ENCODE peak calls at places on chromosome 14, in eight cellular contexts. L is MM.1S, J is SK-N-SH, K is PC-3, A is GM23248, I is hepatocyte, Y is GM23338, Q is HCT116. E is an unnamed sample.
A peak's percentile ranks its signal among the peaks of the same experiment; 100 is the strongest.

GRCh38 chr14:72649603-72650227 is 244.2 kb downstream of the DPF3 start:
- DNase-seq in L (no peak), J (no peak), K (peak; percentile 86), A (no peak), I (no peak), Y (no peak), Q (no peak), E (no peak)

GRCh38 chr14:58955294-58955821 is 233.1 kb upstream of the DAAM1 start:
- DNase-seq in L (no peak), J (no peak), K (no peak), A (no peak), I (peak; percentile 12), Y (peak; percentile 23), Q (no peak), E (peak; percentile 28)

GRCh38 chr14:91349481-91350074 is 68.0 kb downstream of the CCDC88C start:
- DNase-seq in L (peak; percentile 81), J (no peak), K (no peak), A (no peak), I (no peak), Y (no peak), Q (no peak), E (no peak)

GRCh38 chr14:99871771-99872170 is 78.6 kb downstream of the EML1 start:
- DNase-seq in L (no peak), J (no peak), K (no peak), A (no peak), I (no peak), Y (no peak), Q (no peak), E (peak; percentile 55)

GRCh38 chr14:95281560-95282176 is 38.0 kb downstream of the CLMN start:
- DNase-seq in L (no peak), J (no peak), K (no peak), A (no peak), I (no peak), Y (no peak), Q (no peak), E (no peak)

GRCh38 chr14:76977793-76978730 is 50.4 kb downstream of the IRF2BPL start:
- DNase-seq in L (no peak), J (peak; percentile 47), K (no peak), A (peak; percentile 84), I (peak; percentile 77), Y (no peak), Q (no peak), E (no peak)

GRCh38 chr14:77865455-77865854 is 65.5 kb downstream of the ADCK1 start:
- DNase-seq in L (no peak), J (no peak), K (no peak), A (no peak), I (no peak), Y (no peak), Q (no peak), E (no peak)

GRCh38 chr14:26598081-26598671 is 343 bp upstream of the NOVA1 start:
- DNase-seq in L (no peak), J (peak; percentile 87), K (peak; percentile 77), A (peak; percentile 82), I (peak; percentile 91), Y (peak; percentile 95), Q (no peak), E (peak; percentile 97)

GRCh38 chr14:59275668-59276067 is 87.2 kb downstream of the DAAM1 start:
- DNase-seq in L (no peak), J (no peak), K (peak; percentile 100), A (peak; percentile 95), I (peak; percentile 32), Y (no peak), Q (peak; percentile 75), E (no peak)

GRCh38 chr14:100332797-100333196 is 9.7 kb downstream of the SLC25A47 start:
- DNase-seq in L (no peak), J (no peak), K (no peak), A (no peak), I (no peak), Y (no peak), Q (no peak), E (no peak)

GRCh38 chr14:53894456-53894855 is 62.2 kb downstream of the BMP4 start:
- DNase-seq in L (peak; percentile 79), J (no peak), K (peak; percentile 71), A (peak; percentile 38), I (no peak), Y (no peak), Q (no peak), E (no peak)

GRCh38 chr14:72970058-72970630 is 43.9 kb downstream of the DCAF4 start:
- DNase-seq in L (no peak), J (no peak), K (no peak), A (no peak), I (no peak), Y (no peak), Q (no peak), E (no peak)

GRCh38 chr14:49497267-49497666 is 88.9 kb downstream of the RPS29 start:
- DNase-seq in L (no peak), J (no peak), K (no peak), A (no peak), I (no peak), Y (no peak), Q (no peak), E (no peak)

GRCh38 chr14:55661029-55661428 is 81.0 kb downstream of the KTN1 start:
- DNase-seq in L (no peak), J (no peak), K (no peak), A (peak; percentile 6), I (no peak), Y (no peak), Q (no peak), E (no peak)

GRCh38 chr14:104895786-104896642 is 28.7 kb upstream of the PLD4 start:
- DNase-seq in L (no peak), J (peak; percentile 61), K (no peak), A (peak; percentile 32), I (peak; percentile 16), Y (no peak), Q (no peak), E (no peak)

GRCh38 chr14:70773182-70773862 is 36.0 kb downstream of the MAP3K9 start:
- DNase-seq in L (no peak), J (no peak), K (no peak), A (no peak), I (no peak), Y (no peak), Q (no peak), E (no peak)

GRCh38 chr14:93430319-93430801 is 379 bp upstream of the UNC79 start:
- DNase-seq in L (no peak), J (peak; percentile 88), K (no peak), A (peak; percentile 8), I (peak; percentile 41), Y (peak; percentile 91), Q (no peak), E (peak; percentile 85)
- TF ChIP-seq EZH2phosphoT487 in L (no peak), J (no peak), K (no peak), A (no peak), I (no peak), Y (no peak), Q (no peak), E (no peak)

GRCh38 chr14:23469127-23469905 is at the start of gene NGDN:
- DNase-seq in L (peak; percentile 96), J (peak; percentile 86), K (peak; percentile 100), A (peak; percentile 100), I (peak; percentile 97), Y (peak; percentile 99), Q (peak; percentile 100), E (peak; percentile 98)

GRCh38 chr14:23465261-23465660 is 4.2 kb upstream of the NGDN start:
- DNase-seq in L (no peak), J (no peak), K (no peak), A (no peak), I (no peak), Y (no peak), Q (no peak), E (no peak)

GRCh38 chr14:23468704-23469126 is 788 bp upstream of the NGDN start:
- DNase-seq in L (no peak), J (no peak), K (no peak), A (no peak), I (no peak), Y (no peak), Q (no peak), E (no peak)

GRCh38 chr14:23460960-23461359 is 8.5 kb upstream of the NGDN start:
- DNase-seq in L (no peak), J (no peak), K (no peak), A (no peak), I (no peak), Y (peak; percentile 41), Q (no peak), E (no peak)

DNA sequence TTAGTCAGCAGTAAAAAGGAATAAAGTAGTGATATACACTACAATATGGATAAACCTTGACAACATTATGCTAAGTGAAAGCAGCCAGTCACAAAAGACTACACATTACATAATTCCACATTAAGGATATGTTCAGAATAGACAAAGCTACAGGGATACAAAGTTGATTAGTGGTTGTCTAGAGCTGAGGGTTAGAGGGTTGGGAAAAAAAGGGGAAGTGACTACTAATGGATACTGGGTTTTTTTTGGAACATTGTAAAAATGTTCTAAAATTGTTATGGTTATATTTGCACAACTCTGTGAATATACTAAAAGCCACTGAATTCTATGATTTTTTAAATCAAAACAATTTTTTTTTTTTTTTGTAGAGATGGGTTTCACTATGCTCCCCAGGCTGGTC is 4.8 kb upstream of the NGDN start:
- DNase-seq in L (no peak), J (no peak), K (no peak), A (no peak), I (no peak), Y (no peak), Q (no peak), E (no peak)
- H3K79me2 ChIP-seq in L (peaks cover under 1% of the 10 kb centered on the region), J (peaks cover 2% of the 10 kb centered on the region), K (peaks cover 2% of the 10 kb centered on the region), A (peaks cover 2% of the 10 kb centered on the region), I (no peaks in the 10 kb centered on the region), Y (no peaks in the 10 kb centered on the region), Q (peaks cover 3% of the 10 kb centered on the region), E (peaks cover 1% of the 10 kb centered on the region)

DNA sequence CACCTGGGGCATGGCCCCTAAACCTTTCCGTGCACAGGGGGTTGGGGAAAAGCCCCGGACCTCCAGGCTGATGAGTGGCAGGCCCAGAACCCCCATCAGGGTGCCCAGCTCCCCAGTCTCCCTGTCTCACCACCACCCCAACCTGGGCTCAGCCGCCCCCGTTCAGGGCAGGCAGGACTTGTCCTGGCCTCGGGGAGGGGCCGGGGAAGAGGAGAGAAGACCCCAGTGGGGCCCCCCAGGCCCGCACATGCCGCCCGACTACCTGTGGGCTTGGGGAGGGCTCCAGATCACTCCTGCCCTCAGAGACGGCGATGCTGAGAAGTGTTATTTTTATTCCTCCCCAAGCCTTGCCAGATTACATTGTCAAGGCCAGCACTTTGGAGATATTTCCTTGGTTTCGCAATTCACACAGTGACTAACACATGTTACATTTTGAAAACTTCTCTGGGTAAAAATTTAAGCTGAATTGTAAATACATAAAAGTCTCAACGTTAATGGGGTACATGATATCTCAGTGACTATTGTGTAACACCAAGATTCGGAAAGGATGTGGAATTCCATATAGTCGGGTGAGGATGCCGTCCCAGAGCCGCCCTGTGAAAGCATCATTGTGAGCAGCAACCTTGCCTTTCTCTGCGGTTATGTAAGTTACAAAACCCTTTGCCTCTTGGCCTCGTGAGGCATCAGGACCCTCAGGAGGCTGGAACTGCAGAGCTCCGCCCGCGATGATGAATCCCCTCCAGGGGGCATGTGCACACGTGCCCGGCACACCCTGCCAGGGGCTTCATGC is 85.6 kb upstream of the DIO3 start:
- DNase-seq in L (no peak), J (no peak), K (peak; percentile 88), A (peak; percentile 87), I (peak; percentile 64), Y (no peak), Q (no peak), E (no peak)
- H3K4me3 ChIP-seq in L (no peak overlapping the region), J (no peak overlapping the region), K (peak overlapping the region; percentile 72), A (no peak overlapping the region), I (no peak overlapping the region), Y (no peak overlapping the region), Q (no peak overlapping the region), E (no peak overlapping the region)

GRCh38 chr14:88791629-88792571 is 853 bp downstream of the EML5 start:
- DNase-seq in L (peak; percentile 8), J (peak; percentile 43), K (no peak), A (peak; percentile 18), I (peak; percentile 15), Y (peak; percentile 35), Q (no peak), E (peak; percentile 37)
- TF ChIP-seq EZH2phosphoT487 in L (no peak), J (no peak), K (no peak), A (peak; percentile 58), I (no peak), Y (no peak), Q (no peak), E (peak; percentile 73)

E was measured in neural progenitor cell.